ENCODE peak calls at places on chromosomes 13 and 19, in nine cellular contexts. B is stomach, G is esophagus squamous epithelium, S is RWPE2, Z is fibroblast of the aortic adventitia, X is fibroblast of lung, U is cardiac fibroblast, E is IMR-90, J is epithelial cell of esophagus. P is an unnamed sample.

GRCh38 chr13:30744056-30744684 is 8.8 kb downstream of the ALOX5AP start:
- DNase-seq in X (peak), G (peak), Z (no peak), E (peak), J (peak), U (peak), S (no peak), B (peak), P (peak)

GRCh38 chr19:16325671-16326400 is 1.2 kb downstream of the KLF2 start:
- DNase-seq in E (no peak), S (no peak), J (no peak), U (peak), X (no peak), B (no peak), Z (peak), G (no peak), P (no peak)

GRCh38 chr19:3604987-3605343 is 1.7 kb downstream of the TBXA2R start:
- DNase-seq in S (no peak), G (no peak), U (no peak), E (no peak), B (no peak), X (no peak), J (no peak), Z (no peak), P (no peak)

GRCh38 chr13:23609414-23610186 is 39.4 kb downstream of the TNFRSF19 start:
- DNase-seq in G (no peak), B (no peak), E (peak), U (peak), X (peak), Z (peak), S (no peak), J (peak), P (peak)

GRCh38 chr19:3360494-3361383 is 5.6 kb upstream of the NFIC start:
- DNase-seq in E (no peak), J (peak), X (no peak), B (peak), U (peak), S (no peak), G (no peak), Z (no peak), P (peak)

GRCh38 chr19:9935409-9936062 is 779 bp downstream of the OLFM2 start:
- DNase-seq in S (no peak), U (no peak), E (no peak), G (no peak), B (no peak), J (no peak), Z (no peak), X (no peak), P (no peak)

GRCh38 chr19:13210941-13211340 is 60.7 kb downstream of the IER2 start:
- DNase-seq in Z (no peak), J (no peak), G (no peak), E (no peak), S (no peak), X (no peak), B (no peak), U (no peak), P (no peak)

GRCh38 chr13:44648392-44649117 is 72.4 kb upstream of the TSC22D1 start:
- DNase-seq in E (no peak), Z (no peak), X (no peak), G (no peak), B (no peak), S (no peak), J (peak), U (peak), P (peak)

GRCh38 chr19:495440-496332 is 600 bp upstream of the MADCAM1 start:
- DNase-seq in G (no peak), Z (peak), J (no peak), S (no peak), X (peak), E (peak), U (peak), B (no peak), P (peak)

GRCh38 chr19:19446655-19447437 is 41.4 kb downstream of the GATAD2A start:
- DNase-seq in E (no peak), X (no peak), S (no peak), J (no peak), Z (no peak), U (no peak), B (no peak), G (no peak), P (no peak)

GRCh38 chr13:60756306-60756705 is 359.3 kb downstream of the TDRD3 start:
- DNase-seq in B (no peak), Z (peak), X (no peak), S (no peak), U (peak), G (no peak), E (no peak), J (peak), P (no peak)

GRCh38 chr13:74210693-74211393 is 76.6 kb upstream of the KLF12 start:
- DNase-seq in G (no peak), X (peak), E (peak), B (peak), S (no peak), Z (peak), J (peak), U (peak), P (peak)

GRCh38 chr13:21139374-21139773 is 37.0 kb downstream of the SKA3 start:
- DNase-seq in G (no peak), Z (no peak), E (no peak), X (no peak), J (no peak), S (no peak), B (no peak), U (no peak), P (no peak)

GRCh38 chr13:26220575-26220974 is 1.5 kb downstream of the RNF6 start:
- DNase-seq in J (peak), B (no peak), Z (peak), E (peak), X (peak), G (no peak), S (no peak), U (peak), P (peak)

GRCh38 chr13:30736461-30736860 is 1.1 kb downstream of the ALOX5AP start:
- DNase-seq in G (no peak), S (no peak), X (no peak), U (no peak), J (no peak), B (no peak), E (no peak), Z (no peak), P (no peak)

GRCh38 chr13:50375792-50376191 is 360.5 kb downstream of the KCNRG start:
- DNase-seq in U (peak), B (no peak), G (no peak), S (no peak), E (peak), J (peak), X (peak), Z (peak), P (peak)

GRCh38 chr19:39497850-39498261 is 891 bp upstream of the DLL3 start:
- DNase-seq in X (peak), E (peak), S (no peak), Z (peak), J (peak), G (no peak), U (no peak), B (no peak), P (peak)

GRCh38 chr13:109330941-109331340 is 455.4 kb downstream of the IRS2 start:
- DNase-seq in Z (no peak), J (peak), B (no peak), E (peak), X (peak), S (no peak), U (peak), G (no peak), P (peak)

GRCh38 chr13:41222259-41222852 is 28.0 kb upstream of the KBTBD7 start:
- DNase-seq in B (peak), E (peak), Z (peak), G (no peak), J (peak), U (peak), X (peak), S (no peak), P (peak)

GRCh38 chr13:58712191-58712590 is 1080.6 kb downstream of the PCDH17 start:
- DNase-seq in X (no peak), B (no peak), S (no peak), U (no peak), G (no peak), E (no peak), J (no peak), Z (no peak), P (no peak)

GRCh38 chr13:101140087-101140770 is 276.1 kb downstream of the NALCN start:
- DNase-seq in Z (no peak), B (no peak), X (no peak), E (no peak), G (no peak), U (no peak), J (no peak), S (no peak), P (no peak)

GRCh38 chr13:46586766-46587509 is 34.0 kb downstream of the LRCH1 start:
- DNase-seq in G (no peak), J (no peak), E (no peak), X (no peak), S (no peak), B (no peak), U (no peak), Z (peak), P (peak)

GRCh38 chr13:109840201-109840892 is 54.0 kb upstream of the IRS2 start:
- DNase-seq in G (no peak), S (no peak), U (peak), X (peak), E (peak), J (peak), Z (peak), B (no peak), P (peak)

GRCh38 chr13:105972306-105972721 is 563.1 kb downstream of the EFNB2 start:
- DNase-seq in J (no peak), U (no peak), B (no peak), E (no peak), G (no peak), X (no peak), Z (no peak), S (no peak), P (no peak)

GRCh38 chr19:9406798-9407352 is 28.5 kb downstream of the ZNF266 start:
- DNase-seq in B (peak), G (no peak), Z (peak), S (peak), U (peak), E (peak), J (peak), X (peak), P (peak)

GRCh38 chr13:100550433-100550832 is 38.2 kb downstream of the GGACT start:
- DNase-seq in S (no peak), G (no peak), X (peak), B (no peak), Z (peak), E (peak), U (peak), J (no peak), P (peak)

GRCh38 chr13:82900453-82900852 is 981.8 kb downstream of the SLITRK1 start:
- DNase-seq in B (no peak), U (no peak), J (no peak), E (no peak), S (no peak), X (no peak), G (no peak), Z (no peak), P (no peak)

GRCh38 chr19:44625531-44626066 is 12.2 kb downstream of the IGSF23 start:
- DNase-seq in J (no peak), B (no peak), U (no peak), G (no peak), E (peak), Z (no peak), X (no peak), S (no peak), P (no peak)

GRCh38 chr13:102846261-102847015 is 606 bp downstream of the ERCC5 start:
- DNase-seq in Z (peak), U (peak), E (peak), X (peak), J (peak), G (no peak), S (no peak), B (peak), P (peak)

GRCh38 chr13:30805603-30806011 is 70.3 kb downstream of the ALOX5AP start:
- DNase-seq in G (no peak), B (no peak), S (no peak), J (no peak), E (peak), X (no peak), U (no peak), Z (no peak), P (no peak)

GRCh38 chr19:35318679-35319448 is 10.1 kb upstream of the CD22 start:
- DNase-seq in X (peak), U (peak), E (peak), G (no peak), B (peak), S (peak), Z (peak), J (peak), P (peak)

GRCh38 chr13:33152389-33152788 is 133.2 kb downstream of the STARD13 start:
- DNase-seq in J (peak), G (no peak), B (no peak), X (no peak), Z (no peak), E (no peak), S (no peak), U (no peak), P (no peak)

GRCh38 chr13:112705286-112705685 is 15.4 kb downstream of the ATP11A start:
- DNase-seq in J (no peak), X (no peak), E (no peak), B (peak), U (no peak), Z (no peak), S (no peak), G (no peak), P (no peak)

GRCh38 chr19:32870154-32870573 is 597 bp upstream of the SLC7A9 start:
- DNase-seq in J (no peak), E (no peak), U (no peak), G (no peak), X (no peak), S (no peak), Z (no peak), B (peak), P (no peak)

GRCh38 chr19:7914598-7915045 is at the start of gene TGFBR3L:
- DNase-seq in E (no peak), B (no peak), Z (no peak), G (no peak), X (no peak), U (no peak), J (no peak), S (no peak), P (no peak)
- H3K4me3 ChIP-seq in E (no peak), B (no peak), Z (no peak), G (no peak), X (no peak), U (no peak), J (no peak), S (peak), P (no peak)

GRCh38 chr19:48556825-48557224 is 4.9 kb downstream of the SULT2B1 start:
- DNase-seq in B (no peak), U (no peak), G (no peak), E (no peak), J (no peak), S (no peak), X (no peak), Z (no peak), P (no peak)

GRCh38 chr19:48558018-48558684 is 6.2 kb downstream of the SULT2B1 start:
- DNase-seq in X (peak), Z (peak), B (peak), E (peak), G (no peak), U (peak), S (no peak), J (peak), P (peak)

GRCh38 chr19:48561412-48561811 is 9.4 kb downstream of the SULT2B1 start:
- DNase-seq in U (no peak), Z (no peak), B (no peak), E (no peak), G (no peak), J (no peak), S (no peak), X (no peak), P (no peak)

GRCh38 chr19:48556163-48556562 is 4.2 kb downstream of the SULT2B1 start:
- DNase-seq in G (no peak), X (peak), S (no peak), E (peak), J (peak), Z (peak), U (peak), B (no peak), P (peak)

DNA sequence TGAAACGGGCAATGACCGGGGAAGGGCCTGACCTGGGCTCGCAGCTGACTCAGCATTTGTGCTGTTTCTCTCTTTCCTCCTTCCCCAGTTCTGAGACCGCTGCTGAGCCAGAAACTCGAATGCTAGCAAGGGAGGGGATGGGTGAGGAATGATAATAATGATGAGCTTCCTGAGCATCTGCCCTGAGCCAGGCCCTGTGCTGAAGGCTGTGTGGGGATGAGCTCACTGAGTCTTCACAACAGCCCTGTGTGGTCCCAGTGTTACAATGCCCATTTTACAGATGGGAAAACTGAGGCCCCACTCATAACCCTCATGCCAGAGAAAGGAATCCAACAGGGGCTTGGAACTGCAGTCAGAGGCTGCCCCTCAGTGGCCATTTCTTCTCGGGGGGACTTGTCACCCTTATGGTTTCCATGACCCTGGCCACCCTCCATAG is 8.1 kb downstream of the SULT2B1 start:
- DNase-seq in B (no peak), Z (no peak), U (no peak), J (no peak), G (no peak), X (no peak), S (no peak), E (no peak), P (peak)
- TF ChIP-seq CTCF in B (no peak), Z (no peak), U (no peak), J (no peak), G (no peak), X (no peak), S (no peak), E (no peak), P (peak)

GRCh38 chr19:14560776-14561108 is 11.1 kb downstream of the NDUFB7 start:
- DNase-seq in S (no peak), B (no peak), E (no peak), G (no peak), U (no peak), Z (no peak), J (no peak), X (no peak), P (no peak)
- H3K4me3 ChIP-seq in S (no peak), B (no peak), E (no peak), G (no peak), U (no peak), Z (no peak), J (no peak), X (no peak), P (no peak)

GRCh38 chr19:50334741-50335421 is 5.7 kb upstream of the KCNC3 start:
- DNase-seq in E (no peak), U (no peak), Z (no peak), X (no peak), B (no peak), G (no peak), J (no peak), S (no peak), P (no peak)

GRCh38 chr19:50332264-50333038 is 3.3 kb upstream of the KCNC3 start:
- DNase-seq in B (no peak), Z (no peak), S (no peak), J (no peak), G (no peak), U (no peak), E (no peak), X (no peak), P (no peak)

GRCh38 chr19:50332014-50332263 is 2.8 kb upstream of the KCNC3 start:
- DNase-seq in Z (no peak), G (no peak), X (no peak), J (no peak), E (no peak), B (no peak), U (no peak), S (no peak), P (no peak)

GRCh38 chr19:50333737-50334617 is 4.8 kb upstream of the KCNC3 start:
- DNase-seq in G (no peak), J (peak), S (no peak), E (no peak), Z (no peak), U (no peak), B (peak), X (no peak), P (no peak)

GRCh38 chr19:50333235-50333736 is 4.1 kb upstream of the KCNC3 start:
- DNase-seq in X (peak), Z (peak), G (peak), S (peak), J (peak), B (peak), E (peak), U (peak), P (peak)
- TF ChIP-seq CTCF in X (no peak), Z (no peak), G (no peak), S (no peak), J (peak), B (no peak), E (no peak), U (no peak), P (no peak)

DNA sequence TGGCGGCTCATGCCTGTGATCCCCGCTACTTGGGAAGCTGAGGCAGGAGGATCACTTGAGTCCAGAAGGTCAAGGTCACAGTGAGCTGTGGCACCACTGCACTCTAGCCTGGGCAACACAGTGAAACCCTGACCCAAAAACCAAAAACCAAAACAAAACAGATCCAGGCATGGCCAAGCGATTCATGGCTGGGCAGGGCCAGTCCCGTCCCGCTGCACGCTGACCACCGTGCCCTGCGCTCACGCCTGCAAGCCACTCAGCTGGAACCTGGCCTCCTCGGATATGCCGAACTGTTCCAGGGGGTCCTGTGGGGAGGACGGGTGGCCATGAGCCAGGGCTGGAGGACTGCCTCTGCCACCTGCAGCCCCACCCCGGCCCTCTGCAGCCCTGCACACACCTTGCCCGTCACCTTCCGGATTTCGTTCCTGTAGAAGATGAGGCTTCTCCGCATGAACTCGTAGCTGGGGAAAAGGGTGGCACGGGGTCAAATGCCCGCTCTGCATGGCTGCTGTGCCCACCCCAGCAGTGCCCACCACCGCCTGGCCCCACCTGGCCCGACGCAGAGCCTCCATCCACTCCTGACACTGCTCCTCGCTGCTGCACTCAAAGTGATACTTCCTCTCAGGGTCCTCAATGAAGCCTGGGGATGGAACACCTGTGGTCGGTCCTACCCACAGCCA is 2.4 kb downstream of the PLEKHJ1 start:
- DNase-seq in B (no peak), U (no peak), E (no peak), Z (no peak), J (no peak), X (no peak), S (no peak), G (no peak), P (no peak)
- H3K4me3 ChIP-seq in B (peak), U (no peak), E (no peak), Z (no peak), J (no peak), X (no peak), S (no peak), G (no peak), P (no peak)

P was measured in fibroblast of mammary gland.